ENCODE peak calls at places on chromosomes 7 and 10, in four cellular contexts. One of them, this sample, is unnamed.

GRCh38 chr10:62093863-62094291 is 174.8 kb downstream of the RTKN2 start:
- DNase-seq in body of pancreas: no peak
- DNase-seq in T47D: no peak
- DNase-seq in astrocyte: peak
- DNase-seq in this sample: no peak

GRCh38 chr10:128263891-128264688 is 137.9 kb upstream of the MKI67 start:
- DNase-seq in astrocyte: peak
- DNase-seq in T47D: peak
- DNase-seq in body of pancreas: peak
- DNase-seq in this sample: peak

GRCh38 chr10:90592903-90593302 is 264.9 kb downstream of the HTR7 start:
- DNase-seq in body of pancreas: peak
- DNase-seq in astrocyte: peak
- DNase-seq in T47D: peak
- DNase-seq in this sample: no peak

GRCh38 chr10:68647928-68648327 is 73.1 kb upstream of the CCAR1 start:
- DNase-seq in T47D: no peak
- DNase-seq in astrocyte: peak
- DNase-seq in body of pancreas: no peak
- DNase-seq in this sample: no peak

GRCh38 chr7:30984359-30985107 is 20.8 kb downstream of the GHRHR start:
- DNase-seq in T47D: no peak
- DNase-seq in body of pancreas: no peak
- DNase-seq in astrocyte: peak
- DNase-seq in this sample: no peak

GRCh38 chr10:35089641-35090161 is 440 bp downstream of the CUL2 start:
- DNase-seq in astrocyte: peak
- DNase-seq in body of pancreas: no peak
- DNase-seq in T47D: peak
- DNase-seq in this sample: no peak

GRCh38 chr7:4808565-4808964 is 33.1 kb downstream of the AP5Z1 start:
- DNase-seq in T47D: no peak
- DNase-seq in body of pancreas: no peak
- DNase-seq in astrocyte: no peak
- DNase-seq in this sample: no peak

GRCh38 chr7:11203688-11204087 is 230.0 kb downstream of the PHF14 start:
- DNase-seq in T47D: no peak
- DNase-seq in body of pancreas: no peak
- DNase-seq in astrocyte: no peak
- DNase-seq in this sample: peak

GRCh38 chr7:6505685-6506559 is 45.3 kb downstream of the GRID2IP start:
- DNase-seq in T47D: no peak
- DNase-seq in astrocyte: no peak
- DNase-seq in body of pancreas: no peak
- DNase-seq in this sample: no peak

GRCh38 chr7:47389171-47389922 is 192.6 kb downstream of the TNS3 start:
- DNase-seq in astrocyte: no peak
- DNase-seq in body of pancreas: no peak
- DNase-seq in T47D: no peak
- DNase-seq in this sample: no peak

This sample was measured in transverse colon.